ENCODE peak calls at places on chromosomes 3 and 15, in five cellular contexts. D is GM12878, L is retinal pigment epithelial cell, F is uterus, H is choroid plexus epithelial cell. O is an unnamed sample.

GRCh38 chr15:68552344-68552743 is 26.4 kb upstream of the CORO2B start:
- DNase-seq in D (no peak), L (no peak), F (no peak), H (no peak), O (no peak)

GRCh38 chr15:40776537-40777141 is 6.9 kb downstream of the C15orf62 start:
- DNase-seq in D (no peak), L (no peak), F (no peak), H (peak; percentile 39), O (no peak)

GRCh38 chr3:98743071-98743470 is 20.1 kb upstream of the ST3GAL6 start:
- DNase-seq in D (no peak), L (no peak), F (no peak), H (no peak), O (no peak)

GRCh38 chr3:42228796-42229195 is 37.2 kb downstream of the CCK start:
- DNase-seq in D (no peak), L (no peak), F (no peak), H (peak; percentile 49), O (no peak)

GRCh38 chr3:116836286-116836685 is 126.7 kb downstream of the TUSC7 start:
- DNase-seq in D (no peak), L (no peak), F (no peak), H (peak; percentile 13), O (no peak)

GRCh38 chr3:185934726-185935464 is 2.9 kb downstream of the TRA2B start:
- DNase-seq in D (no peak), L (no peak), F (no peak), H (no peak), O (no peak)

GRCh38 chr3:122458992-122459391 is 43.1 kb upstream of the WDR5B start:
- DNase-seq in D (no peak), L (peak; percentile 20), F (no peak), H (peak; percentile 81), O (peak; percentile 28)

GRCh38 chr3:46089237-46090011 is 62.1 kb upstream of the XCR1 start:
- DNase-seq in D (peak; percentile 78), L (peak; percentile 66), F (no peak), H (peak; percentile 95), O (no peak)

GRCh38 chr3:108546249-108546648 is 35.9 kb upstream of the MYH15 start:
- DNase-seq in D (no peak), L (no peak), F (no peak), H (peak; percentile 53), O (no peak)

GRCh38 chr3:8324727-8325126 is 176.9 kb upstream of the LMCD1 start:
- DNase-seq in D (no peak), L (no peak), F (no peak), H (peak; percentile 79), O (peak; percentile 61)

GRCh38 chr3:115146032-115146417 is 1.1 kb downstream of the ZBTB20 start:
- DNase-seq in D (no peak), L (peak; percentile 69), F (peak; percentile 38), H (peak; percentile 89), O (peak; percentile 19)

GRCh38 chr3:39809181-39809994 is at the start of gene MYRIP:
- DNase-seq in D (no peak), L (no peak), F (peak; percentile 26), H (peak; percentile 13), O (peak; percentile 95)

GRCh38 chr3:99950921-99951320 is 133.3 kb downstream of the CMSS1 start:
- DNase-seq in D (no peak), L (no peak), F (no peak), H (no peak), O (no peak)

GRCh38 chr15:23687143-23687470 is at the start of gene NDN:
- DNase-seq in D (no peak), L (no peak), F (peak; percentile 34), H (peak; percentile 12), O (peak; percentile 90)

GRCh38 chr3:101615525-101615924 is 41.5 kb downstream of the PCNP start:
- DNase-seq in D (no peak), L (no peak), F (no peak), H (no peak), O (no peak)

GRCh38 chr15:90040618-90041017 is 39.5 kb downstream of the ZNF710 start:
- DNase-seq in D (no peak), L (no peak), F (no peak), H (no peak), O (peak; percentile 34)

GRCh38 chr3:121483290-121483689 is 62.5 kb downstream of the POLQ start:
- DNase-seq in D (no peak), L (no peak), F (no peak), H (peak; percentile 47), O (no peak)

GRCh38 chr3:111989061-111989678 is 9.6 kb upstream of the TAGLN3 start:
- DNase-seq in D (no peak), L (no peak), F (no peak), H (peak; percentile 91), O (peak; percentile 41)

GRCh38 chr3:147408180-147409105 is 722 bp upstream of the ZIC1 start:
- DNase-seq in D (no peak), L (no peak), F (no peak), H (peak; percentile 84), O (peak; percentile 73)
- H3K4me3 ChIP-seq in D (no peak overlapping the region), L (no peak overlapping the region), F (no peak overlapping the region), H (peak overlapping the region; percentile 90), O (peak overlapping the region; percentile 40)

GRCh38 chr3:50649451-50649931 is 25.2 kb upstream of the DOCK3 start:
- DNase-seq in D (no peak), L (no peak), F (no peak), H (no peak), O (no peak)
- H3K4me3 ChIP-seq in D (no peak overlapping the region), L (no peak overlapping the region), F (no peak overlapping the region), H (no peak overlapping the region), O (no peak overlapping the region)

DNA sequence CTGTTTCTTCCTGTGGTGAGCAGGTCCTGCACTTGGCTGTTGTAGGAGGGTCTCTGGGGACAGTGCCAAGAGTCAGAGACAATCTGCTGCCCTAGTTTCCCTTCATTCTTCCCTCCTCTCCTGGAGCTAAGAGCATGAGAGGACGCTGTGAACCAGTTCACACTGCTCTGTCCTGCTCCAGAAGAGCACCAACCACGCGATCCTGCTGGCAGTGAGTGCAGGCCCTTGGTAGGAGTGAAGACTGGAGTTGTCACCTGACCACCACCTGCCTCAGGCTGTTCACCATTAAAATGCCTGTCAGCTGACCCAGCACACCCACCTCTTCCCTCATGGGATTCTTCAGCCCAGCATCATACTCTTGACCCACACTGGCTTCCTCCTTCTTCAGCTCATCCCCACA is 2.9 kb downstream of the TM6SF1 start:
- DNase-seq in D (no peak), L (no peak), F (no peak), H (no peak), O (no peak)
- H3K4me3 ChIP-seq in D (no peak overlapping the region), L (no peak overlapping the region), F (no peak overlapping the region), H (no peak overlapping the region), O (no peak overlapping the region)

GRCh38 chr15:73981761-73982222 is 10.3 kb downstream of the STOML1 start:
- DNase-seq in D (no peak), L (no peak), F (no peak), H (no peak), O (no peak)
- H3K4me3 ChIP-seq in D (no peak overlapping the region), L (no peak overlapping the region), F (no peak overlapping the region), H (no peak overlapping the region), O (no peak overlapping the region)

DNA sequence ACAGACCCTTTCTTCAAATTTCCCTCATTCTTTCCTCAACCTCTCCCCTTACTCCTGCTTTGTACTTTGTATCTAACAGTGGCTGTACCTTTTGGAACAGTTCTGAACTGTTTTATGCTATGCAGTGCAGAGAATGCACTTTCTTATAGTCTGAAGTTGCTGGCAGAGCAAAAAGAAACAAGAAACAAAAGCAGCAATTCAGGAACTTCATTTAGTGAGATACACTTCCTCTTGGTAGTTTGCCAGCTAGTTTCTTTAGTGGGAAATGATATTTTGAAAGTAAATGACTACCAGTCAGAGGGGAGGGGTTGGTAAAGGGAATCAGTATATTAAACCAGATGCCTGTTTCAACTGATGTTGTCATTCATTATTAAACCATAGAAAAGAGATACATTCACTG is 55.0 kb upstream of the CHD2 start:
- DNase-seq in D (peak; percentile 74), L (no peak), F (no peak), H (peak; percentile 74), O (no peak)
- H3K4me3 ChIP-seq in D (peak overlapping the region; percentile 34), L (no peak overlapping the region), F (no peak overlapping the region), H (no peak overlapping the region), O (no peak overlapping the region)

DNA sequence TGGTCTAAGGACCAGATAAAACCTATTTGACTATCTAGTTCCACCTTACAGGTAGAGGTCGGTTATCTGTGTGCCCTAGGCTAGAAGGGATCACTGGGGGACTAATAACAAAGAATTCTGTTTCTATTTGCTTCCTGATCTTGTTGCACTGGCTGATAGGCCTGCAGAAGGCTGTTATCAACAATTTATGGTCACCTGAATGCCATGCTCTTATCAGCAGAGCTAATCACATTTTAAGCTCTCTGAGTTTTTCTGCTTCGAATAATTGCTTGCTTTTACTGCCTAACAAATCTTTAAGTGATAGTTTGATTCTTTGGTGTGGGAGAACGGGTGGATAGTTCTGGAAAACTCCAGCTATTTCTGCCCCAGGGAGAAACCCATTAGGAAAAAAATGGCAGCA is 263.1 kb downstream of the PDZRN3 start:
- DNase-seq in D (no peak), L (no peak), F (no peak), H (no peak), O (no peak)
- H3K4me3 ChIP-seq in D (no peak overlapping the region), L (no peak overlapping the region), F (no peak overlapping the region), H (no peak overlapping the region), O (no peak overlapping the region)

GRCh38 chr15:55282284-55282833 is 7.3 kb downstream of the RAB27A start:
- DNase-seq in D (no peak), L (no peak), F (no peak), H (peak; percentile 82), O (no peak)
- H3K4me3 ChIP-seq in D (no peak overlapping the region), L (no peak overlapping the region), F (no peak overlapping the region), H (peak overlapping the region; percentile 20), O (no peak overlapping the region)

O was measured in H7.